ENCODE peak calls at places on chromosomes 7 and 10, in four cellular contexts. L, M, Y and C are unnamed samples.

GRCh38 chr10:6766480-6766879 is 186.4 kb upstream of the PRKCQ start:
- DNase-seq in L (no peak), M (no peak), Y (no peak), C (no peak)

GRCh38 chr10:36712695-36713094 is 412.7 kb upstream of the ANKRD30A start:
- DNase-seq in L (no peak), M (no peak), Y (no peak), C (no peak)

GRCh38 chr7:23055582-23056178 is 41.8 kb upstream of the HYCC1 start:
- DNase-seq in L (peak; percentile 47), M (peak; percentile 39), Y (no peak), C (peak; percentile 17)

GRCh38 chr10:12348870-12349627 is at the start of gene CAMK1D:
- DNase-seq in L (peak; percentile 91), M (peak; percentile 77), Y (peak; percentile 90), C (no peak)

GRCh38 chr7:6172331-6173295 is 99.8 kb downstream of the CYTH3 start:
- DNase-seq in L (no peak), M (no peak), Y (no peak), C (no peak)

GRCh38 chr7:103348452-103348851 is 1.0 kb downstream of the PSMC2 start:
- DNase-seq in L (no peak), M (no peak), Y (no peak), C (no peak)

GRCh38 chr10:48603421-48604038 is 1.3 kb downstream of the ARHGAP22 start:
- DNase-seq in L (no peak), M (no peak), Y (no peak), C (no peak)

GRCh38 chr7:97971120-97971989 is 18.6 kb downstream of the OCM2 start:
- DNase-seq in L (peak; percentile 16), M (no peak), Y (no peak), C (no peak)

GRCh38 chr7:132249591-132249971 is 326.7 kb downstream of the PLXNA4 start:
- DNase-seq in L (peak; percentile 57), M (peak; percentile 76), Y (no peak), C (no peak)

GRCh38 chr10:60044221-60044620 is 137.9 kb upstream of the CCDC6 start:
- DNase-seq in L (no peak), M (no peak), Y (no peak), C (no peak)

GRCh38 chr7:30135551-30136271 is 925 bp downstream of the MTURN start:
- DNase-seq in L (peak; percentile 63), M (peak; percentile 44), Y (peak; percentile 86), C (peak; percentile 28)

GRCh38 chr7:23469961-23470250 is 385 bp downstream of the IGF2BP3 start:
- DNase-seq in L (no peak), M (no peak), Y (no peak), C (no peak)

GRCh38 chr10:69766161-69766910 is 35.4 kb upstream of the COL13A1 start:
- DNase-seq in L (no peak), M (no peak), Y (no peak), C (no peak)

GRCh38 chr7:118938845-118939244 is 714.3 kb downstream of the ANKRD7 start:
- DNase-seq in L (no peak), M (no peak), Y (no peak), C (no peak)

GRCh38 chr7:20193242-20193777 is 23.9 kb downstream of the MACC1 start:
- DNase-seq in L (no peak), M (no peak), Y (no peak), C (no peak)

GRCh38 chr7:158819571-158820203 is 9.6 kb downstream of the ESYT2 start:
- DNase-seq in L (no peak), M (no peak), Y (no peak), C (no peak)

GRCh38 chr10:26890956-26891355 is 30.2 kb upstream of the ABI1 start:
- DNase-seq in L (peak; percentile 73), M (peak; percentile 44), Y (no peak), C (no peak)

GRCh38 chr7:121012919-121013318 is 24.4 kb downstream of the CPED1 start:
- DNase-seq in L (no peak), M (no peak), Y (no peak), C (no peak)

GRCh38 chr7:2554654-2555053 is 670 bp downstream of the BRAT1 start:
- DNase-seq in L (no peak), M (no peak), Y (peak; percentile 65), C (no peak)

GRCh38 chr10:78718032-78718572 is 350.7 kb upstream of the ZMIZ1 start:
- DNase-seq in L (no peak), M (no peak), Y (no peak), C (no peak)

GRCh38 chr10:71838264-71839211 is 12.5 kb downstream of the PSAP start:
- DNase-seq in L (no peak), M (no peak), Y (no peak), C (peak; percentile 88)

GRCh38 chr7:31663072-31663471 is 23.9 kb upstream of the PPP1R17 start:
- DNase-seq in L (no peak), M (no peak), Y (no peak), C (no peak)

GRCh38 chr7:132125096-132125495 is 451.2 kb downstream of the PLXNA4 start:
- DNase-seq in L (no peak), M (no peak), Y (no peak), C (no peak)

GRCh38 chr7:131502810-131503545 is 53.5 kb downstream of the PODXL start:
- DNase-seq in L (no peak), M (no peak), Y (no peak), C (no peak)

GRCh38 chr10:67492317-67493019 is 203.5 kb downstream of the CTNNA3 start:
- DNase-seq in L (no peak), M (no peak), Y (no peak), C (no peak)

GRCh38 chr10:91891285-91892001 is 17.8 kb downstream of the FGFBP3 start:
- DNase-seq in L (no peak), M (no peak), Y (no peak), C (no peak)

GRCh38 chr7:1253591-1254207 is 21.0 kb downstream of the UNCX start:
- DNase-seq in L (no peak), M (no peak), Y (no peak), C (no peak)

GRCh38 chr10:24467605-24468004 is 256.1 kb downstream of the ARHGAP21 start:
- DNase-seq in L (no peak), M (no peak), Y (no peak), C (no peak)

GRCh38 chr10:100528885-100529472 is 692 bp downstream of the NDUFB8 start:
- DNase-seq in L (no peak), M (no peak), Y (no peak), C (no peak)

GRCh38 chr10:98257198-98257597 is 10.8 kb downstream of the LOXL4 start:
- DNase-seq in L (no peak), M (no peak), Y (no peak), C (no peak)

GRCh38 chr10:37495415-37495814 is 362.0 kb downstream of the ZNF248 start:
- DNase-seq in L (no peak), M (no peak), Y (no peak), C (no peak)

GRCh38 chr10:59587756-59588140 is 121.9 kb downstream of the SLC16A9 start:
- DNase-seq in L (no peak), M (no peak), Y (no peak), C (no peak)

GRCh38 chr7:154598405-154598804 is 404.5 kb downstream of the PAXIP1 start:
- DNase-seq in L (no peak), M (no peak), Y (no peak), C (no peak)

GRCh38 chr7:75948179-75948578 is 33.2 kb downstream of the POR start:
- DNase-seq in L (no peak), M (no peak), Y (no peak), C (no peak)

GRCh38 chr7:32611201-32611691 is 116.0 kb downstream of the AVL9 start:
- DNase-seq in L (no peak), M (no peak), Y (no peak), C (no peak)

GRCh38 chr10:96468845-96469244 is 44.9 kb downstream of the TLL2 start:
- DNase-seq in L (no peak), M (no peak), Y (no peak), C (no peak)

GRCh38 chr7:99171731-99172130 is 27.8 kb upstream of the SMURF1 start:
- DNase-seq in L (no peak), M (no peak), Y (no peak), C (no peak)

GRCh38 chr7:50339990-50340500 is 35.5 kb downstream of the IKZF1 start:
- DNase-seq in L (peak; percentile 39), M (no peak), Y (no peak), C (no peak)

GRCh38 chr7:15685358-15686181 is 913 bp downstream of the MEOX2 start:
- DNase-seq in L (no peak), M (no peak), Y (no peak), C (no peak)

GRCh38 chr10:23368816-23369640 is 24.4 kb upstream of the C10orf67 start:
- DNase-seq in L (no peak), M (no peak), Y (no peak), C (no peak)
- H3K4me1 ChIP-seq in L (no peaks in the 10 kb centered on the region), M (no peaks in the 10 kb centered on the region), Y (no peaks in the 10 kb centered on the region), C (peaks cover 50% of the 10 kb centered on the region)

GRCh38 chr10:116756277-116756676 is 13.9 kb upstream of the HSPA12A start:
- DNase-seq in L (peak; percentile 38), M (peak; percentile 13), Y (peak; percentile 61), C (no peak)

GRCh38 chr10:116757246-116757645 is 14.9 kb upstream of the HSPA12A start:
- DNase-seq in L (no peak), M (no peak), Y (peak; percentile 13), C (no peak)

GRCh38 chr10:116753759-116754158 is 11.4 kb upstream of the HSPA12A start:
- DNase-seq in L (no peak), M (no peak), Y (no peak), C (no peak)

GRCh38 chr10:116752563-116752962 is 10.2 kb upstream of the HSPA12A start:
- DNase-seq in L (no peak), M (no peak), Y (no peak), C (no peak)

GRCh38 chr10:116752969-116753665 is 10.8 kb upstream of the HSPA12A start:
- DNase-seq in L (no peak), M (no peak), Y (no peak), C (no peak)
- H3K27ac ChIP-seq in L (no peak overlapping the region), M (no peak overlapping the region), Y (no peak overlapping the region), C (no peak overlapping the region)

GRCh38 chr10:131978851-131979250 is 2.9 kb downstream of the BNIP3 start:
- DNase-seq in L (no peak), M (no peak), Y (no peak), C (no peak)
- H3K4me1 ChIP-seq in L (peaks cover 4% of the 10 kb centered on the region), M (peaks cover 9% of the 10 kb centered on the region), Y (peaks cover 22% of the 10 kb centered on the region), C (peaks cover 5% of the 10 kb centered on the region)

GRCh38 chr10:125145636-125146035 is 14.7 kb downstream of the CTBP2 start:
- DNase-seq in L (no peak), M (no peak), Y (no peak), C (no peak)

GRCh38 chr10:125144209-125144608 is 16.2 kb downstream of the CTBP2 start:
- DNase-seq in L (no peak), M (no peak), Y (no peak), C (no peak)

GRCh38 chr10:125146791-125147604 is 13.4 kb downstream of the CTBP2 start:
- DNase-seq in L (no peak), M (no peak), Y (no peak), C (peak; percentile 94)

GRCh38 chr10:125142946-125143345 is 17.4 kb downstream of the CTBP2 start:
- DNase-seq in L (no peak), M (no peak), Y (no peak), C (no peak)

GRCh38 chr10:125144693-125145623 is 15.4 kb downstream of the CTBP2 start:
- DNase-seq in L (no peak), M (no peak), Y (no peak), C (no peak)
- H3K27ac ChIP-seq in L (no peak overlapping the region), M (peak overlapping the region; percentile 15), Y (no peak overlapping the region), C (peak overlapping the region; percentile 30)